ENCODE peak calls at places on chromosomes 13 and 19, in seven cellular contexts. Q is EL, A is LHCN-M2, G is T-cell, C is stomach, I is SW 1271, P is fibroblast of lung. V is an unnamed sample.

GRCh38 chr13:31731923-31732322 is 7.4 kb upstream of the RXFP2 start:
- DNase-seq in I (no peak), A (peak; percentile 46), Q (peak; percentile 20), C (no peak), G (no peak), P (peak; percentile 5), V (no peak)

GRCh38 chr19:51706296-51706695 is 13.2 kb downstream of the SPACA6 start:
- DNase-seq in Q (no peak), I (no peak), P (no peak), G (no peak), A (no peak), C (no peak), V (no peak)

GRCh38 chr19:29532956-29533355 is 7.2 kb downstream of the VSTM2B start:
- DNase-seq in Q (no peak), A (no peak), C (peak; percentile 14), P (no peak), G (no peak), I (no peak), V (no peak)

GRCh38 chr19:16076154-16076957 is at the start of gene TPM4:
- DNase-seq in P (peak; percentile 94), I (peak; percentile 72), Q (peak; percentile 96), C (peak; percentile 84), G (peak; percentile 62), A (peak; percentile 93), V (peak; percentile 67)

GRCh38 chr19:29404951-29405727 is 120.7 kb upstream of the VSTM2B start:
- DNase-seq in I (no peak), Q (no peak), P (no peak), A (no peak), C (no peak), G (no peak), V (no peak)

GRCh38 chr13:23811366-23812027 is 77.7 kb downstream of the MIPEP start:
- DNase-seq in I (no peak), Q (no peak), A (no peak), G (no peak), C (no peak), P (no peak), V (no peak)

GRCh38 chr13:99812611-99813010 is 159.0 kb downstream of the ZIC5 start:
- DNase-seq in I (peak; percentile 57), P (peak; percentile 71), C (no peak), Q (peak; percentile 96), G (no peak), A (peak; percentile 43), V (no peak)

GRCh38 chr19:1668339-1669123 is 16.1 kb upstream of the TCF3 start:
- DNase-seq in C (no peak), P (no peak), G (no peak), I (no peak), Q (peak; percentile 25), A (peak; percentile 25), V (no peak)

GRCh38 chr19:8143041-8143440 is 6.4 kb downstream of the FBN3 start:
- DNase-seq in P (no peak), A (no peak), I (no peak), G (no peak), Q (peak; percentile 9), C (no peak), V (no peak)

GRCh38 chr13:111411186-111411858 is 90.9 kb downstream of the TEX29 start:
- DNase-seq in A (no peak), Q (no peak), C (no peak), G (no peak), P (no peak), I (no peak), V (no peak)

GRCh38 chr19:19111967-19112580 is 26.2 kb downstream of the TMEM161A start:
- DNase-seq in P (no peak), I (no peak), Q (no peak), G (no peak), C (no peak), A (no peak), V (no peak)

GRCh38 chr19:40771101-40771539 is 4.2 kb upstream of the MIA start:
- DNase-seq in P (no peak), I (no peak), G (no peak), C (no peak), Q (no peak), A (peak; percentile 26), V (no peak)

GRCh38 chr19:14349426-14349825 is 31.8 kb upstream of the ADGRE5 start:
- DNase-seq in Q (no peak), C (no peak), I (no peak), P (no peak), G (no peak), A (no peak), V (no peak)

GRCh38 chr19:343941-344624 is 513 bp downstream of the MIER2 start:
- DNase-seq in G (no peak), P (peak; percentile 14), C (no peak), Q (peak; percentile 27), I (no peak), A (no peak), V (no peak)

GRCh38 chr13:106105153-106105552 is 430.3 kb downstream of the EFNB2 start:
- DNase-seq in A (peak; percentile 33), C (no peak), P (peak; percentile 39), G (no peak), I (no peak), Q (no peak), V (no peak)

GRCh38 chr19:46818812-46819211 is 30.4 kb upstream of the SLC1A5 start:
- DNase-seq in I (no peak), G (no peak), P (peak; percentile 10), A (peak; percentile 58), Q (peak; percentile 52), C (no peak), V (no peak)

GRCh38 chr19:42271861-42272534 is 2.9 kb downstream of the CIC start:
- DNase-seq in C (no peak), Q (no peak), I (no peak), P (no peak), A (no peak), G (no peak), V (no peak)

GRCh38 chr13:73335226-73335625 is 276.4 kb downstream of the KLF5 start:
- DNase-seq in C (no peak), Q (peak; percentile 87), P (peak; percentile 82), I (no peak), G (no peak), A (peak; percentile 92), V (no peak)

GRCh38 chr13:98508280-98509074 is 68.4 kb downstream of the STK24 start:
- DNase-seq in G (no peak), C (no peak), P (peak; percentile 91), Q (peak; percentile 73), A (peak; percentile 57), I (no peak), V (no peak)

GRCh38 chr19:5308471-5309437 is 31.9 kb downstream of the PTPRS start:
- DNase-seq in P (peak; percentile 91), A (peak; percentile 63), Q (peak; percentile 56), C (peak; percentile 72), G (no peak), I (no peak), V (no peak)

GRCh38 chr13:49098198-49098597 is 121.9 kb upstream of the MLNR start:
- DNase-seq in Q (peak; percentile 93), C (no peak), I (no peak), A (peak; percentile 77), P (peak; percentile 98), G (no peak), V (no peak)

GRCh38 chr19:36051637-36052036 is 2.4 kb downstream of the THAP8 start:
- DNase-seq in C (no peak), P (no peak), I (no peak), Q (no peak), G (no peak), A (no peak), V (no peak)

GRCh38 chr19:50703915-50704548 is 15.6 kb downstream of the SHANK1 start:
- DNase-seq in A (no peak), P (no peak), Q (no peak), I (no peak), G (no peak), C (no peak), V (no peak)

GRCh38 chr19:588093-588742 is 1.5 kb upstream of the HCN2 start:
- DNase-seq in Q (peak; percentile 91), A (peak; percentile 77), I (no peak), C (peak; percentile 70), P (peak; percentile 61), G (peak; percentile 52), V (no peak)

GRCh38 chr19:6007866-6008265 is 29.9 kb upstream of the RANBP3 start:
- DNase-seq in G (no peak), I (no peak), A (no peak), C (no peak), P (no peak), Q (no peak), V (no peak)

GRCh38 chr19:6925801-6926751 is 38.7 kb downstream of the ADGRE1 start:
- DNase-seq in I (no peak), G (peak; percentile 4), P (no peak), C (no peak), A (peak; percentile 5), Q (peak; percentile 30), V (no peak)

GRCh38 chr19:41307090-41307875 is 2.7 kb upstream of the CCDC97 start:
- DNase-seq in A (no peak), P (no peak), Q (no peak), G (no peak), I (no peak), C (no peak), V (no peak)

GRCh38 chr13:43263047-43263446 is 239.7 kb downstream of the DNAJC15 start:
- DNase-seq in I (no peak), C (no peak), P (no peak), G (no peak), Q (no peak), A (no peak), V (no peak)

GRCh38 chr19:50793558-50794065 is 3.4 kb downstream of the ACP4 start:
- DNase-seq in C (no peak), I (no peak), A (no peak), P (no peak), Q (peak; percentile 16), G (no peak), V (no peak)

GRCh38 chr19:12665646-12666304 is 767 bp downstream of the MAN2B1 start:
- DNase-seq in P (peak; percentile 14), A (no peak), C (no peak), G (no peak), I (no peak), Q (no peak), V (no peak)

GRCh38 chr19:5001547-5002131 is 32.7 kb downstream of the KDM4B start:
- DNase-seq in A (peak; percentile 54), C (no peak), P (peak; percentile 57), I (no peak), Q (peak; percentile 66), G (peak; percentile 14), V (peak; percentile 29)

GRCh38 chr13:50713849-50714248 is 129.6 kb downstream of the DLEU7 start:
- DNase-seq in P (peak; percentile 98), Q (peak; percentile 76), C (no peak), I (no peak), A (peak; percentile 85), G (no peak), V (no peak)

GRCh38 chr19:43527860-43528622 is 1.0 kb upstream of the ETHE1 start:
- DNase-seq in I (no peak), G (no peak), Q (peak; percentile 20), A (peak; percentile 42), C (no peak), P (no peak), V (no peak)

GRCh38 chr13:110957181-110957884 is 42.5 kb upstream of the ANKRD10 start:
- DNase-seq in I (no peak), A (no peak), P (no peak), G (no peak), Q (peak; percentile 13), C (no peak), V (no peak)

GRCh38 chr19:55259540-55260210 is 858 bp upstream of the PPP6R1 start:
- DNase-seq in A (no peak), Q (no peak), C (no peak), I (no peak), G (no peak), P (no peak), V (no peak)

GRCh38 chr19:27758626-27759505 is 1454.1 kb downstream of the UQCRFS1 start:
- DNase-seq in Q (no peak), P (no peak), G (no peak), C (no peak), I (no peak), A (no peak), V (no peak)

GRCh38 chr19:49749055-49749716 is 13.9 kb downstream of the TSKS start:
- DNase-seq in A (peak; percentile 32), G (no peak), I (no peak), P (no peak), Q (peak; percentile 39), C (no peak), V (no peak)